ENCODE peak calls at places on chromosomes 12 and 14, in ten cellular contexts. D is H1, C is Caki2, Y is left ventricle myocardium inferior, H is COR-L47, F is GM10248, M is midbrain, P is glutamatergic neuron, I is stromal cell of bone marrow, J is amniotic stem cell. X is an unnamed sample.

GRCh38 chr12:121737421-121737820 is 24.9 kb downstream of the TMEM120B start:
- DNase-seq in M (no peak), C (no peak), I (no peak), H (no peak), P (no peak), Y (no peak), D (no peak), F (no peak), J (no peak), X (no peak)

GRCh38 chr12:89273525-89273924 is 78.8 kb downstream of the DUSP6 start:
- DNase-seq in Y (no peak), P (no peak), D (no peak), C (no peak), H (no peak), I (no peak), F (no peak), J (no peak), M (no peak), X (no peak)

GRCh38 chr14:104870368-104871144 is 5.5 kb downstream of the CEP170B start:
- DNase-seq in Y (peak; percentile 16), D (peak; percentile 81), I (no peak), C (no peak), P (peak; percentile 66), M (no peak), F (no peak), J (no peak), H (no peak), X (no peak)

GRCh38 chr12:56437430-56438176 is 11.6 kb downstream of the TIMELESS start:
- DNase-seq in H (no peak), F (no peak), I (no peak), C (peak; percentile 25), D (no peak), M (no peak), P (no peak), Y (no peak), J (no peak), X (no peak)

GRCh38 chr12:132869551-132869950 is 17.9 kb downstream of the CHFR start:
- DNase-seq in F (no peak), J (no peak), D (no peak), Y (no peak), P (no peak), H (no peak), C (no peak), I (no peak), M (no peak), X (no peak)

GRCh38 chr12:8957561-8957960 is 8.1 kb upstream of the M6PR start:
- DNase-seq in P (no peak), M (no peak), J (no peak), I (no peak), D (no peak), F (no peak), H (no peak), Y (no peak), C (no peak), X (no peak)

GRCh38 chr14:35159742-35160409 is 37.5 kb downstream of the PRORP start:
- DNase-seq in D (no peak), F (no peak), Y (no peak), M (no peak), C (peak; percentile 88), J (peak; percentile 68), P (no peak), I (peak; percentile 82), H (no peak), X (peak; percentile 71)

GRCh38 chr14:87233266-87233665 is 759.7 kb downstream of the GALC start:
- DNase-seq in C (no peak), I (no peak), D (no peak), J (no peak), H (peak; percentile 22), Y (no peak), F (no peak), P (no peak), M (no peak), X (no peak)

GRCh38 chr14:104882325-104882973 is 17.4 kb downstream of the CEP170B start:
- DNase-seq in M (no peak), Y (peak; percentile 14), J (no peak), D (peak; percentile 76), I (no peak), C (peak; percentile 52), F (no peak), H (peak; percentile 73), P (peak; percentile 71), X (peak; percentile 92)

GRCh38 chr14:55129086-55129427 is at the start of gene LGALS3:
- DNase-seq in J (no peak), C (peak; percentile 75), F (peak; percentile 86), H (no peak), D (no peak), P (peak; percentile 31), M (peak; percentile 25), Y (peak; percentile 84), I (peak; percentile 48), X (peak; percentile 32)

GRCh38 chr12:29589271-29589670 is 91.8 kb upstream of the OVCH1 start:
- DNase-seq in F (no peak), I (no peak), J (no peak), M (no peak), D (no peak), H (no peak), C (no peak), Y (no peak), P (no peak), X (no peak)

GRCh38 chr14:56081139-56081538 is 37.1 kb upstream of the PELI2 start:
- DNase-seq in J (no peak), C (no peak), M (no peak), D (no peak), F (no peak), H (no peak), Y (no peak), I (no peak), P (no peak), X (no peak)

GRCh38 chr12:74610711-74611110 is 73.1 kb downstream of the ATXN7L3B start:
- DNase-seq in P (no peak), F (no peak), I (no peak), H (no peak), M (no peak), C (no peak), Y (no peak), D (no peak), J (no peak), X (no peak)

GRCh38 chr12:98814254-98814653 is 169.2 kb downstream of the APAF1 start:
- DNase-seq in C (no peak), F (no peak), M (no peak), H (no peak), D (no peak), I (no peak), Y (no peak), P (no peak), J (no peak), X (no peak)

GRCh38 chr12:52168019-52168717 is 23.6 kb downstream of the KRT80 start:
- DNase-seq in M (no peak), D (no peak), H (no peak), J (no peak), Y (no peak), C (peak; percentile 80), F (no peak), I (no peak), P (peak; percentile 14), X (peak; percentile 52)

GRCh38 chr12:69428351-69429048 is 41.7 kb upstream of the FRS2 start:
- DNase-seq in P (no peak), C (no peak), D (no peak), M (no peak), J (no peak), F (no peak), H (no peak), I (no peak), Y (no peak), X (no peak)

GRCh38 chr14:76877871-76878270 is 51.7 kb downstream of the LRRC74A start:
- DNase-seq in C (no peak), F (no peak), D (no peak), H (no peak), M (no peak), I (no peak), J (no peak), P (peak; percentile 36), Y (no peak), X (no peak)

GRCh38 chr14:59310644-59311043 is 122.2 kb downstream of the DAAM1 start:
- DNase-seq in J (no peak), C (peak; percentile 29), H (no peak), M (no peak), D (no peak), F (no peak), P (no peak), I (no peak), Y (no peak), X (no peak)

GRCh38 chr14:103105580-103106168 is 11.1 kb downstream of the EXOC3L4 start:
- DNase-seq in C (no peak), P (no peak), Y (no peak), I (no peak), D (no peak), J (no peak), F (no peak), H (no peak), M (no peak), X (no peak)

GRCh38 chr14:73761621-73762355 is 47.6 kb upstream of the PNMA1 start:
- DNase-seq in Y (no peak), I (no peak), H (no peak), M (no peak), P (no peak), C (no peak), J (no peak), D (no peak), F (no peak), X (no peak)

GRCh38 chr14:59325906-59326305 is 137.4 kb downstream of the DAAM1 start:
- DNase-seq in C (no peak), H (no peak), I (no peak), M (no peak), P (no peak), D (no peak), F (no peak), Y (no peak), J (no peak), X (no peak)

GRCh38 chr12:118061011-118061875 is at the start of gene WSB2:
- DNase-seq in Y (peak; percentile 84), J (peak; percentile 29), C (no peak), P (peak; percentile 56), D (peak; percentile 70), I (no peak), F (peak; percentile 79), M (peak; percentile 85), H (peak; percentile 40), X (peak; percentile 35)

GRCh38 chr12:120241561-120242274 is 23.8 kb downstream of the PXN start:
- DNase-seq in M (no peak), H (no peak), F (no peak), C (no peak), I (no peak), J (no peak), Y (no peak), D (no peak), P (no peak), X (no peak)

GRCh38 chr12:124531281-124531745 is 36.1 kb downstream of the NCOR2 start:
- DNase-seq in C (no peak), Y (no peak), F (no peak), I (no peak), M (no peak), J (no peak), P (peak; percentile 84), D (no peak), H (peak; percentile 37), X (no peak)

GRCh38 chr14:99034711-99035171 is 237.3 kb downstream of the BCL11B start:
- DNase-seq in I (no peak), F (no peak), Y (no peak), P (no peak), J (no peak), H (no peak), M (no peak), D (peak; percentile 73), C (no peak), X (no peak)

GRCh38 chr14:64502476-64503183 is 1.0 kb downstream of the ZBTB25 start:
- DNase-seq in M (no peak), D (no peak), J (no peak), Y (no peak), C (no peak), H (peak; percentile 3), I (no peak), F (no peak), P (no peak), X (no peak)

GRCh38 chr14:96648506-96649326 is 146.5 kb downstream of the PAPOLA start:
- DNase-seq in P (no peak), C (no peak), Y (no peak), F (no peak), M (no peak), I (no peak), J (no peak), D (peak; percentile 34), H (no peak), X (no peak)

GRCh38 chr14:37343307-37344094 is 145.8 kb downstream of the MIPOL1 start:
- DNase-seq in F (no peak), D (no peak), M (no peak), C (no peak), I (peak; percentile 6), P (no peak), J (no peak), Y (no peak), H (no peak), X (no peak)

X was measured in H54.